ENCODE peak calls at places on chromosomes 16 and 17, in seven cellular contexts. G, T, X, D, P, I and W are unnamed samples.

GRCh38 chr16:86048221-86048620 is 149.3 kb downstream of the IRF8 start:
- DNase-seq in X (peak; percentile 24), T (no peak), D (no peak), P (no peak), I (no peak), G (no peak), W (no peak)

GRCh38 chr16:85917959-85918358 is 19.0 kb downstream of the IRF8 start:
- DNase-seq in P (no peak), G (no peak), D (no peak), T (no peak), I (no peak), X (no peak), W (no peak)

GRCh38 chr16:19177111-19177747 is 9.2 kb downstream of the SYT17 start:
- DNase-seq in P (no peak), I (no peak), X (no peak), D (no peak), T (no peak), G (no peak), W (no peak)

GRCh38 chr17:31573861-31574260 is 182.4 kb downstream of the RAB11FIP4 start:
- DNase-seq in P (no peak), X (no peak), I (no peak), D (no peak), G (no peak), T (no peak), W (no peak)

GRCh38 chr16:15034266-15035162 is 21.4 kb downstream of the NTAN1 start:
- DNase-seq in X (no peak), P (no peak), D (no peak), G (no peak), T (no peak), I (peak; percentile 22), W (no peak)

GRCh38 chr17:82408288-82408937 is 9.7 kb upstream of the HEXD start:
- DNase-seq in X (no peak), G (no peak), T (no peak), I (no peak), P (no peak), D (no peak), W (no peak)

GRCh38 chr16:31390504-31391043 is 2.6 kb upstream of the ITGAD start:
- DNase-seq in I (no peak), X (no peak), P (no peak), D (no peak), T (no peak), G (no peak), W (no peak)

GRCh38 chr16:70656065-70656711 is 9.8 kb downstream of the IL34 start:
- DNase-seq in P (no peak), X (no peak), I (no peak), D (no peak), G (no peak), T (no peak), W (no peak)

GRCh38 chr16:14308357-14308723 is 237.2 kb downstream of the MRTFB start:
- DNase-seq in I (no peak), D (no peak), T (no peak), X (no peak), P (no peak), G (no peak), W (no peak)

GRCh38 chr16:14036869-14037268 is 34.2 kb upstream of the MRTFB start:
- DNase-seq in T (no peak), G (no peak), X (no peak), D (no peak), I (no peak), P (no peak), W (peak; percentile 52)

GRCh38 chr16:1258906-1259759 is 3.3 kb downstream of the TPSD1 start:
- DNase-seq in P (no peak), G (no peak), D (no peak), I (no peak), X (peak; percentile 72), T (peak; percentile 42), W (no peak)

GRCh38 chr17:4101127-4101798 is 41.6 kb downstream of the ZZEF1 start:
- DNase-seq in D (no peak), P (no peak), T (no peak), G (no peak), X (no peak), I (peak; percentile 67), W (peak; percentile 7)

GRCh38 chr16:4316732-4317461 is 1.0 kb downstream of the GLIS2 start:
- DNase-seq in D (no peak), X (peak; percentile 94), G (peak; percentile 74), T (no peak), I (peak; percentile 27), P (no peak), W (no peak)

GRCh38 chr16:782766-783403 is 5.3 kb downstream of the RPUSD1 start:
- DNase-seq in P (no peak), I (no peak), D (peak; percentile 20), T (no peak), G (no peak), X (no peak), W (no peak)

GRCh38 chr17:79534851-79535727 is 75.8 kb downstream of the RBFOX3 start:
- DNase-seq in T (no peak), D (no peak), X (no peak), P (no peak), I (no peak), G (peak; percentile 27), W (no peak)

GRCh38 chr16:4846503-4846900 is 586 bp downstream of the GLYR1 start:
- DNase-seq in X (no peak), D (peak; percentile 68), T (peak; percentile 68), I (peak; percentile 65), G (no peak), P (no peak), W (no peak)

GRCh38 chr16:89003831-89004208 is 26.8 kb upstream of the CBFA2T3 start:
- DNase-seq in G (no peak), P (peak; percentile 77), T (no peak), D (no peak), X (no peak), I (no peak), W (no peak)

GRCh38 chr17:49612721-49613120 is 37.0 kb downstream of the NXPH3 start:
- DNase-seq in P (no peak), D (peak; percentile 20), X (no peak), G (no peak), I (no peak), T (no peak), W (no peak)

GRCh38 chr17:49616546-49617205 is 41.0 kb downstream of the NXPH3 start:
- DNase-seq in G (peak; percentile 69), X (no peak), P (no peak), I (peak; percentile 26), D (no peak), T (no peak), W (no peak)

GRCh38 chr17:49610883-49611584 is 35.4 kb downstream of the NXPH3 start:
- DNase-seq in D (peak; percentile 27), G (no peak), P (no peak), I (no peak), X (no peak), T (no peak), W (no peak)

GRCh38 chr17:49618112-49618611 is 42.5 kb downstream of the NXPH3 start:
- DNase-seq in X (no peak), D (peak; percentile 7), I (no peak), P (no peak), T (no peak), G (no peak), W (no peak)

GRCh38 chr17:49616086-49616485 is 40.4 kb downstream of the NXPH3 start:
- DNase-seq in X (no peak), G (no peak), T (no peak), P (peak; percentile 32), I (peak; percentile 30), D (no peak), W (no peak)
- TF ChIP-seq CTCF in X (no peak), G (peak; percentile 49), T (peak; percentile 29), P (peak; percentile 33), I (peak; percentile 42), D (no peak), W (no peak)

GRCh38 chr16:56886826-56887225 is 21.8 kb downstream of the SLC12A3 start:
- DNase-seq in P (no peak), G (no peak), X (no peak), I (no peak), D (no peak), T (no peak), W (no peak)

GRCh38 chr16:56888806-56889205 is 23.8 kb downstream of the SLC12A3 start:
- DNase-seq in D (no peak), I (no peak), P (no peak), T (no peak), G (peak; percentile 36), X (no peak), W (no peak)

GRCh38 chr16:56891685-56892084 is 26.7 kb downstream of the SLC12A3 start:
- DNase-seq in X (no peak), G (peak; percentile 48), T (no peak), I (no peak), D (no peak), P (no peak), W (no peak)

GRCh38 chr16:56886296-56886695 is 21.3 kb downstream of the SLC12A3 start:
- DNase-seq in G (no peak), T (no peak), D (no peak), P (no peak), I (no peak), X (no peak), W (no peak)

GRCh38 chr16:56889206-56889605 is 24.2 kb downstream of the SLC12A3 start:
- DNase-seq in I (no peak), X (no peak), G (no peak), T (no peak), P (peak; percentile 58), D (no peak), W (no peak)
- H3K4me3 ChIP-seq in I (no peak overlapping the region), X (no peak overlapping the region), G (no peak overlapping the region), T (no peak overlapping the region), P (no peak overlapping the region), D (no peak overlapping the region), W (no peak overlapping the region)

GRCh38 chr16:23784811-23785447 is 30.1 kb downstream of the CHP2 start:
- DNase-seq in I (peak; percentile 47), T (no peak), X (no peak), P (peak; percentile 82), D (peak; percentile 83), G (no peak), W (no peak)
- TF ChIP-seq CTCF in I (no peak), T (no peak), X (no peak), P (no peak), D (no peak), G (no peak), W (no peak)

GRCh38 chr16:80990978-80991377 is 15.7 kb downstream of the CMC2 start:
- DNase-seq in X (no peak), D (no peak), I (no peak), P (no peak), G (no peak), T (no peak), W (no peak)

GRCh38 chr16:80992676-80993292 is 13.9 kb downstream of the CMC2 start:
- DNase-seq in I (no peak), D (no peak), T (no peak), P (no peak), X (no peak), G (no peak), W (no peak)

GRCh38 chr16:80994451-80994850 is 12.2 kb downstream of the CMC2 start:
- DNase-seq in G (no peak), T (no peak), P (no peak), X (no peak), I (peak; percentile 64), D (peak; percentile 48), W (no peak)

GRCh38 chr16:80991792-80992430 is 14.8 kb downstream of the CMC2 start:
- DNase-seq in X (no peak), T (no peak), D (no peak), G (no peak), P (no peak), I (no peak), W (no peak)

DNA sequence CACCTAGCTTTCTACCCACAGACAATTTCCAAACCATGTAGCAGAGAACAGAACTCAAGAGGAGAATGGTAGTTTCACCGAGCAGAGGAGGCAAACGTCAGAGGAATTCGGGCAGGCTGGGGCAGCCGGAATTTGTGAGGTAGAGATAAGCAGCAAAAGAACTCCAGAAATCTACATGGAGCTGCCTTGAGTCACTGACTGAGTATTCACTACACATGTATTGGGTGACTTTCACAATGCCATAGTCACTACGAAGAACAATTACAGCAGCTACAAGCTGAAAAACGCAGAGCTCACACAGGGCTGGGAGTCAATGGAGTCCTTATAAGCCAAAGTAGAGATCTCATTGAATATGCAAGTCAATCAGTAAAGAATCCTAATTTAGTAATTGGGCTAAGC is 13.4 kb downstream of the CMC2 start:
- DNase-seq in G (no peak), I (peak; percentile 95), P (peak; percentile 20), X (no peak), D (peak; percentile 95), T (peak; percentile 73), W (peak; percentile 54)
- H3K4me3 ChIP-seq in G (no peak overlapping the region), I (peak overlapping the region; percentile 2), P (no peak overlapping the region), X (no peak overlapping the region), D (no peak overlapping the region), T (no peak overlapping the region), W (peak overlapping the region; percentile 5)